ENCODE peak calls at places on chromosomes 13 and 19, in five cellular contexts. O is fibroblast of mammary gland, S is lung, L is GM12891, U is hepatic stellate cell. M is an unnamed sample.

GRCh38 chr19:34314437-34315313 is 50.3 kb upstream of the GPI start:
- DNase-seq in O (no peak), S (no peak), L (no peak), U (no peak), M (no peak)

GRCh38 chr19:51702754-51703654 is 9.9 kb downstream of the SPACA6 start:
- DNase-seq in O (no peak), S (peak), L (no peak), U (no peak), M (peak)

GRCh38 chr13:30835442-30835841 is 70.6 kb upstream of the MEDAG start:
- DNase-seq in O (no peak), S (no peak), L (no peak), U (no peak), M (peak)

GRCh38 chr13:111288276-111288675 is 32.2 kb upstream of the TEX29 start:
- DNase-seq in O (no peak), S (no peak), L (no peak), U (no peak), M (no peak)

GRCh38 chr13:110868631-110869165 is 46.2 kb downstream of the ANKRD10 start:
- DNase-seq in O (no peak), S (no peak), L (no peak), U (no peak), M (no peak)

GRCh38 chr13:40540707-40541044 is 125.8 kb downstream of the FOXO1 start:
- DNase-seq in O (no peak), S (no peak), L (no peak), U (no peak), M (no peak)

GRCh38 chr19:35657904-35658700 is 8.2 kb upstream of the UPK1A start:
- DNase-seq in O (peak), S (no peak), L (no peak), U (no peak), M (no peak)

GRCh38 chr13:29520671-29521070 is 74.8 kb downstream of the SLC7A1 start:
- DNase-seq in O (peak), S (no peak), L (no peak), U (peak), M (no peak)

GRCh38 chr19:44741841-44742352 is 6.6 kb upstream of the BCL3 start:
- DNase-seq in O (peak), S (peak), L (no peak), U (peak), M (peak)

GRCh38 chr13:30898721-30899188 is 7.3 kb upstream of the MEDAG start:
- DNase-seq in O (peak), S (no peak), L (no peak), U (peak), M (no peak)

GRCh38 chr19:5153601-5154128 is 184.8 kb downstream of the KDM4B start:
- DNase-seq in O (no peak), S (no peak), L (peak), U (no peak), M (no peak)

GRCh38 chr13:107992542-107992941 is 222.8 kb downstream of the LIG4 start:
- DNase-seq in O (no peak), S (no peak), L (no peak), U (no peak), M (no peak)

GRCh38 chr13:76965759-76966421 is 17.6 kb downstream of the ACOD1 start:
- DNase-seq in O (peak), S (no peak), L (no peak), U (no peak), M (peak)

GRCh38 chr13:100860866-100861265 is 186.3 kb upstream of the TMTC4 start:
- DNase-seq in O (peak), S (no peak), L (no peak), U (no peak), M (no peak)

GRCh38 chr13:97492257-97492656 is 58.3 kb downstream of the RAP2A start:
- DNase-seq in O (no peak), S (no peak), L (no peak), U (no peak), M (no peak)

GRCh38 chr19:48230555-48231129 is 25.1 kb downstream of the CARD8 start:
- DNase-seq in O (no peak), S (no peak), L (no peak), U (no peak), M (no peak)

GRCh38 chr19:55377356-55378131 is 918 bp downstream of the TMEM190 start:
- DNase-seq in O (no peak), S (no peak), L (no peak), U (no peak), M (no peak)

GRCh38 chr19:4206818-4207484 is 22.4 kb upstream of the EBI3 start:
- DNase-seq in O (peak), S (no peak), L (no peak), U (peak), M (no peak)

GRCh38 chr19:2962018-2962670 is 15.2 kb upstream of the TLE6 start:
- DNase-seq in O (peak), S (peak), L (peak), U (peak), M (peak)

GRCh38 chr19:52221831-52222375 is 32.1 kb downstream of the PPP2R1A start:
- DNase-seq in O (peak), S (no peak), L (no peak), U (no peak), M (no peak)

GRCh38 chr13:111919826-111920225 is 147.1 kb upstream of the SOX1 start:
- DNase-seq in O (no peak), S (no peak), L (no peak), U (no peak), M (no peak)

GRCh38 chr19:2761309-2761677 is 21.5 kb upstream of the SLC39A3 start:
- DNase-seq in O (no peak), S (no peak), L (no peak), U (no peak), M (no peak)

GRCh38 chr13:77345150-77345780 is 18.4 kb upstream of the MYCBP2 start:
- DNase-seq in O (no peak), S (no peak), L (no peak), U (no peak), M (no peak)

GRCh38 chr19:42091300-42092266 is 15.6 kb downstream of the ZNF574 start:
- DNase-seq in O (peak), S (no peak), L (no peak), U (peak), M (no peak)

GRCh38 chr19:2733930-2734588 is 5.8 kb downstream of the SLC39A3 start:
- DNase-seq in O (peak), S (no peak), L (no peak), U (no peak), M (no peak)

GRCh38 chr19:39845621-39846175 is 481 bp downstream of the FBL start:
- DNase-seq in O (no peak), S (no peak), L (no peak), U (no peak), M (no peak)

GRCh38 chr13:26616126-26616525 is 58.6 kb downstream of the WASF3 start:
- DNase-seq in O (peak), S (no peak), L (no peak), U (no peak), M (no peak)

GRCh38 chr19:10744848-10745293 is 27.0 kb downstream of the DNM2 start:
- DNase-seq in O (no peak), S (no peak), L (no peak), U (no peak), M (no peak)

GRCh38 chr13:51913421-51914136 is 51.8 kb downstream of the CCDC70 start:
- DNase-seq in O (no peak), S (no peak), L (no peak), U (no peak), M (no peak)

GRCh38 chr19:39135701-39136100 is 10.1 kb downstream of the PAK4 start:
- DNase-seq in O (no peak), S (no peak), L (no peak), U (no peak), M (no peak)

GRCh38 chr13:46040763-46041162 is 11.8 kb downstream of the ZC3H13 start:
- DNase-seq in O (no peak), S (no peak), L (no peak), U (no peak), M (no peak)

GRCh38 chr13:76292726-76293125 is 593.5 kb downstream of the KCTD12 start:
- DNase-seq in O (peak), S (no peak), L (no peak), U (no peak), M (no peak)

GRCh38 chr19:49432141-49433073 is 7.2 kb downstream of the GFY start:
- DNase-seq in O (no peak), S (no peak), L (no peak), U (no peak), M (no peak)

GRCh38 chr19:43768273-43769050 is 12.3 kb downstream of the KCNN4 start:
- DNase-seq in O (peak), S (no peak), L (no peak), U (no peak), M (no peak)

GRCh38 chr19:53195265-53195879 is 2.2 kb upstream of the ZNF665 start:
- DNase-seq in O (peak), S (peak), L (peak), U (peak), M (peak)

GRCh38 chr19:12200020-12200419 is 37.1 kb downstream of the ZNF136 start:
- DNase-seq in O (no peak), S (no peak), L (no peak), U (no peak), M (no peak)

GRCh38 chr19:29446331-29446730 is 79.5 kb upstream of the VSTM2B start:
- DNase-seq in O (no peak), S (no peak), L (no peak), U (no peak), M (no peak)

GRCh38 chr13:33931397-33931987 is 113.5 kb downstream of the RFC3 start:
- DNase-seq in O (peak), S (no peak), L (no peak), U (peak), M (no peak)